ENCODE peak calls at places on chromosomes 16 and 17, in six cellular contexts. X is CD8-positive, alpha-beta T cell; N is psoas muscle; J is astrocyte of the spinal cord; T is choroid plexus epithelial cell; L is IMR-90. U is an unnamed sample.

GRCh38 chr16:48231675-48232214 is 12.4 kb upstream of the LONP2 start:
- DNase-seq in X (no peak), N (no peak), J (peak; percentile 38), T (peak; percentile 76), L (peak; percentile 49), U (no peak)

GRCh38 chr16:12024429-12024828 is 47.9 kb downstream of the SNX29 start:
- DNase-seq in X (no peak), N (no peak), J (no peak), T (no peak), L (no peak), U (no peak)

GRCh38 chr17:63039899-63040602 is 74.0 kb downstream of the TANC2 start:
- DNase-seq in X (no peak), N (no peak), J (peak; percentile 70), T (peak; percentile 56), L (peak; percentile 56), U (no peak)

GRCh38 chr17:5069724-5070123 is 8.5 kb upstream of the ZFP3 start:
- DNase-seq in X (no peak), N (no peak), J (no peak), T (no peak), L (peak; percentile 16), U (no peak)

GRCh38 chr16:11202260-11203091 is 53.5 kb downstream of the SOCS1 start:
- DNase-seq in X (no peak), N (no peak), J (peak; percentile 50), T (peak; percentile 31), L (peak; percentile 65), U (no peak)

GRCh38 chr17:38729886-38730525 is at the start of gene CISD3:
- DNase-seq in X (peak; percentile 82), N (peak; percentile 90), J (peak; percentile 72), T (peak; percentile 75), L (peak; percentile 76), U (peak; percentile 67)

GRCh38 chr17:17403899-17404576 is 72.8 kb upstream of the MED9 start:
- DNase-seq in X (peak; percentile 69), N (no peak), J (no peak), T (no peak), L (no peak), U (no peak)

GRCh38 chr16:64132190-64132589 is 989.7 kb downstream of the CDH11 start:
- DNase-seq in X (no peak), N (no peak), J (no peak), T (no peak), L (no peak), U (no peak)

GRCh38 chr17:82960419-82961271 is 118.8 kb upstream of the METRNL start:
- DNase-seq in X (no peak), N (no peak), J (no peak), T (no peak), L (no peak), U (no peak)

GRCh38 chr17:44045493-44045892 is 21.0 kb downstream of the LSM12 start:
- DNase-seq in X (no peak), N (no peak), J (no peak), T (no peak), L (no peak), U (no peak)

GRCh38 chr17:4477286-4477791 is 21.3 kb upstream of the SPNS2 start:
- DNase-seq in X (no peak), N (no peak), J (no peak), T (no peak), L (no peak), U (no peak)

GRCh38 chr17:32222621-32223020 is 43.0 kb upstream of the RHBDL3 start:
- DNase-seq in X (no peak), N (no peak), J (peak; percentile 9), T (peak; percentile 28), L (peak; percentile 15), U (no peak)

GRCh38 chr17:31798205-31798724 is 60.8 kb downstream of the COPRS start:
- DNase-seq in X (no peak), N (no peak), J (no peak), T (no peak), L (no peak), U (no peak)

GRCh38 chr16:56246051-56246817 is 54.9 kb downstream of the GNAO1 start:
- DNase-seq in X (no peak), N (no peak), J (no peak), T (no peak), L (peak; percentile 5), U (peak; percentile 14)

GRCh38 chr16:14304891-14305459 is 233.9 kb downstream of the MRTFB start:
- DNase-seq in X (no peak), N (no peak), J (no peak), T (no peak), L (no peak), U (no peak)

GRCh38 chr16:56574625-56575024 is 9.8 kb downstream of the MT4 start:
- DNase-seq in X (no peak), N (no peak), J (no peak), T (no peak), L (no peak), U (no peak)

GRCh38 chr17:38885044-38885727 is 15.3 kb downstream of the LASP1 start:
- DNase-seq in X (no peak), N (no peak), J (no peak), T (no peak), L (no peak), U (no peak)

GRCh38 chr17:72075995-72076677 is 44.7 kb upstream of the SOX9 start:
- DNase-seq in X (no peak), N (no peak), J (no peak), T (no peak), L (no peak), U (no peak)

GRCh38 chr17:4201231-4201630 is 58.2 kb downstream of the CYB5D2 start:
- DNase-seq in X (no peak), N (no peak), J (no peak), T (no peak), L (peak; percentile 56), U (no peak)

GRCh38 chr16:84532299-84532724 is 27.9 kb upstream of the MEAK7 start:
- DNase-seq in X (no peak), N (peak; percentile 63), J (peak; percentile 87), T (peak; percentile 86), L (peak; percentile 98), U (peak; percentile 94)

GRCh38 chr16:12120331-12120981 is 143.9 kb downstream of the SNX29 start:
- DNase-seq in X (no peak), N (no peak), J (peak; percentile 83), T (peak; percentile 72), L (peak; percentile 84), U (no peak)

GRCh38 chr17:72984145-72984924 is 108.2 kb downstream of the SLC39A11 start:
- DNase-seq in X (no peak), N (no peak), J (peak; percentile 89), T (peak; percentile 97), L (peak; percentile 98), U (peak; percentile 30)

GRCh38 chr17:13702266-13702665 is 100.5 kb upstream of the HS3ST3A1 start:
- DNase-seq in X (no peak), N (no peak), J (peak; percentile 56), T (peak; percentile 55), L (peak; percentile 52), U (no peak)

GRCh38 chr16:73713817-73714495 is 582.7 kb upstream of the PSMD7 start:
- DNase-seq in X (no peak), N (peak; percentile 18), J (peak; percentile 3), T (peak; percentile 7), L (peak; percentile 4), U (no peak)

GRCh38 chr17:73533127-73533526 is 111.1 kb downstream of the SDK2 start:
- DNase-seq in X (no peak), N (peak; percentile 45), J (no peak), T (no peak), L (no peak), U (no peak)

GRCh38 chr16:58025351-58026138 is at the start of gene MMP15:
- DNase-seq in X (peak; percentile 48), N (peak; percentile 66), J (peak; percentile 55), T (peak; percentile 67), L (peak; percentile 50), U (no peak)

GRCh38 chr17:81230043-81230820 is 7.5 kb upstream of the CEP131 start:
- DNase-seq in X (no peak), N (no peak), J (no peak), T (no peak), L (no peak), U (no peak)
- TF ChIP-seq CTCF in X (no peak), N (no peak), J (peak; percentile 41), T (peak; percentile 51), L (peak; percentile 31), U (peak; percentile 14)

GRCh38 chr17:29862951-29863350 is 67.1 kb downstream of the SSH2 start:
- DNase-seq in X (no peak), N (no peak), J (no peak), T (no peak), L (no peak), U (no peak)

GRCh38 chr17:29870836-29871430 is 59.1 kb downstream of the SSH2 start:
- DNase-seq in X (no peak), N (no peak), J (no peak), T (peak; percentile 43), L (no peak), U (no peak)

GRCh38 chr17:29862127-29862526 is 67.9 kb downstream of the SSH2 start:
- DNase-seq in X (no peak), N (no peak), J (no peak), T (no peak), L (no peak), U (no peak)

GRCh38 chr17:29866746-29867404 is 63.2 kb downstream of the SSH2 start:
- DNase-seq in X (no peak), N (no peak), J (no peak), T (no peak), L (no peak), U (no peak)

DNA sequence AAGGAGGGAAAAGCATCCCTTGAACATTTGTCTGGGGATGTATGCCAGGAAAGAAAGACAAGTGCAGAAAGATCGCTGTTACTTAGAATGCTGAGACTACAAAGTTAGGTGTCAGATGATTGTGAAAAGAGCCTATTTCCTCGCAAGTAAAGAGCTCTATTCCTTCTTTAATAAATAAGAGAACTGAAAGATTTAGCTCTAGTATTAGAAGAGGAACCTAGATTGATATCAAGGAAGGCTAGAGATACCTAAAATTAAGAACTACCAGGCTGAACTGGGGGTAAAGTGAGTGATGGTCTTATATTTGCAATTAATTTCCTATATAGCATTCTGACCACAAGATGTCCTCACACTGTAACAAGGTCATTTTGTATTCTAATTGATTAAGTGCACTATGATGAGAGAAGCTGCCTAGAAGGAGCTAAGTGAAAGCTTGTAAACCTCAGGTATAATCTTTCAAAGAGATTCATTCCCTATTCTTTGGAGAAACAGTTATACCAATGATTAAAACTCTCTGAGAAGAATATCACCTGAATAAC is 62.3 kb downstream of the SSH2 start:
- DNase-seq in X (no peak), N (no peak), J (no peak), T (peak; percentile 31), L (no peak), U (no peak)
- TF ChIP-seq CTCF in X (no peak), N (peak; percentile 18), J (peak; percentile 4), T (peak; percentile 24), L (peak; percentile 23), U (peak; percentile 13)

GRCh38 chr17:78063489-78063888 is 65.1 kb downstream of the TMC6 start:
- DNase-seq in X (no peak), N (no peak), J (no peak), T (no peak), L (no peak), U (no peak)
- TF ChIP-seq CTCF in X (no peak), N (no peak), J (no peak), T (no peak), L (no peak), U (no peak)

DNA sequence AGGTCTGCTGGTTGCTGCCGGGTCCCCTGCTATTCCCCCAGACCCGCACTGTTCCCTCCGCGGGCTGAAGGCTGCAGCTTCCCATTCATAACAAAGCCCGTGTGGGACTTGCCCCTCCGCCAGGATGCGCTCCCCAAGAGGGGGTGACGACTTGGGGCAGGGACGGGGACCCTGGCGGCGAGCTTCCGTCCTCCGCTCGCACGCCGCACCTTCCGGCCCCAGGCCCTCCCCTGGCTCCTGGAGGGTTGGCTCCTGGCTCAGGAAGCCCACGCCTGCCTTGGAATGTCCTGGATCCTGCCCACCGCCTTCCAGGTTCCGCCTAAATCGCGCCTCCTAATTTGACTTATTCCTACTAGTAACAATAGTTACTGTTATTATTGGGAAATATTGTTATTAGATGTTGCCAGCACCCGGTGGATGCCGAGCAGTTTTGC is 1.1 kb upstream of the TFAP4 start:
- DNase-seq in X (peak; percentile 28), N (peak; percentile 64), J (no peak), T (peak; percentile 31), L (peak; percentile 22), U (no peak)
- TF ChIP-seq CTCF in X (no peak), N (peak; percentile 36), J (peak; percentile 39), T (peak; percentile 51), L (peak; percentile 32), U (peak; percentile 26)